ENCODE peak calls at places on chromosomes 5 and 9, in eight cellular contexts. E is HCT116, M is stomach, C is uterus, B is GM12891, Q is lower leg skin, A is IMR-90, X is A549. L is an unnamed sample.

GRCh38 chr5:180128671-180129261 is 57.2 kb upstream of the RNF130 start:
- DNase-seq in E (no peak), M (peak), C (no peak), B (no peak), Q (peak), A (no peak), X (no peak), L (no peak)

GRCh38 chr5:72472031-72472430 is 35.2 kb downstream of the ZNF366 start:
- DNase-seq in E (no peak), M (no peak), C (no peak), B (no peak), Q (no peak), A (no peak), X (no peak), L (no peak)

GRCh38 chr5:64612349-64612961 is 77.8 kb upstream of the SHISAL2B start:
- DNase-seq in E (peak), M (peak), C (peak), B (no peak), Q (no peak), A (peak), X (peak), L (peak)

GRCh38 chr5:168308976-168309598 is 17.6 kb downstream of the WWC1 start:
- DNase-seq in E (no peak), M (no peak), C (no peak), B (no peak), Q (no peak), A (no peak), X (no peak), L (no peak)

GRCh38 chr5:32613050-32613672 is 27.8 kb downstream of the SUB1 start:
- DNase-seq in E (peak), M (peak), C (peak), B (peak), Q (peak), A (peak), X (peak), L (peak)

GRCh38 chr5:38188591-38188990 is 69.8 kb upstream of the EGFLAM start:
- DNase-seq in E (no peak), M (no peak), C (no peak), B (no peak), Q (no peak), A (no peak), X (no peak), L (no peak)

GRCh38 chr9:3769646-3770045 is 243.8 kb upstream of the RFX3 start:
- DNase-seq in E (no peak), M (no peak), C (no peak), B (no peak), Q (no peak), A (no peak), X (no peak), L (no peak)

GRCh38 chr9:128771094-128771721 is 519 bp downstream of the ZER1 start:
- DNase-seq in E (no peak), M (no peak), C (no peak), B (peak), Q (no peak), A (peak), X (no peak), L (peak)

GRCh38 chr5:27437594-27438200 is 399.3 kb upstream of the CDH9 start:
- DNase-seq in E (no peak), M (no peak), C (no peak), B (no peak), Q (no peak), A (no peak), X (no peak), L (no peak)

GRCh38 chr5:43649256-43649655 is 46.3 kb downstream of the NNT start:
- DNase-seq in E (no peak), M (no peak), C (no peak), B (no peak), Q (no peak), A (peak), X (no peak), L (no peak)

GRCh38 chr9:132670816-132671371 is 630 bp downstream of the GTF3C4 start:
- DNase-seq in E (no peak), M (no peak), C (peak), B (peak), Q (no peak), A (peak), X (peak), L (no peak)

GRCh38 chr5:133120156-133120750 is 68.4 kb downstream of the HSPA4 start:
- DNase-seq in E (no peak), M (no peak), C (no peak), B (no peak), Q (peak), A (no peak), X (no peak), L (no peak)

GRCh38 chr5:136840601-136841000 is 475.3 kb upstream of the TRPC7 start:
- DNase-seq in E (no peak), M (no peak), C (no peak), B (no peak), Q (no peak), A (no peak), X (no peak), L (no peak)

GRCh38 chr5:75050415-75050814 is 1.9 kb downstream of the GCNT4 start:
- DNase-seq in E (no peak), M (no peak), C (no peak), B (no peak), Q (no peak), A (no peak), X (peak), L (no peak)

GRCh38 chr5:10507575-10508024 is 56.3 kb upstream of the ANKRD33B start:
- DNase-seq in E (no peak), M (no peak), C (peak), B (no peak), Q (no peak), A (peak), X (peak), L (no peak)

GRCh38 chr5:3490962-3491477 is 104.6 kb upstream of the IRX1 start:
- DNase-seq in E (no peak), M (no peak), C (no peak), B (no peak), Q (no peak), A (no peak), X (no peak), L (no peak)

GRCh38 chr5:131328536-131329186 is 64.8 kb downstream of the CDC42SE2 start:
- DNase-seq in E (peak), M (no peak), C (no peak), B (no peak), Q (no peak), A (peak), X (peak), L (no peak)

DNA sequence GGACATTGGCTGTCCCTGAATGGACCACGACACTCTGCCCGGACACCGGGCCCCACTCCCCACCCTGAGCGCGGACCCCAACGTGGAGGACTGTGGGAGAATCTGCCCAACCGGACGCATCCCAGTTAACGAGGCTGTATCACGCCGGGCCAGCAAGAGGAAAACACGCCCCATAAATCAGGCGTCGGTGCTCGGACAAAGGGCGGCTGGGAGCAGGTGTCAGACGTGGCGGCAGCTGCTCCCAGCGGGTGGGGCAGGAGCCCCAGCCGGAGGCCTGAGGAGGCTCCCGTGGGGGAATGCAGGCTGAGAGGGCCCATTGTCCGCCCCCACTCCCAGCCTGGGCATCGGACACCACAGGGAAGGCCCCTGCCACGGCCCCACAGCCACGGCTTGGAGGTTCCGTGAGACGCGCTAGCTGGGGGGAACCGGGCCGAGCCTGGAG is 19.2 kb downstream of the NOTCH1 start:
- DNase-seq in E (no peak), M (peak), C (no peak), B (no peak), Q (no peak), A (no peak), X (no peak), L (peak)
- TF ChIP-seq POLR2A in E (no peak), M (no peak), C (no peak), B (no peak), Q (no peak), A (no peak), X (no peak), L (no peak)

DNA sequence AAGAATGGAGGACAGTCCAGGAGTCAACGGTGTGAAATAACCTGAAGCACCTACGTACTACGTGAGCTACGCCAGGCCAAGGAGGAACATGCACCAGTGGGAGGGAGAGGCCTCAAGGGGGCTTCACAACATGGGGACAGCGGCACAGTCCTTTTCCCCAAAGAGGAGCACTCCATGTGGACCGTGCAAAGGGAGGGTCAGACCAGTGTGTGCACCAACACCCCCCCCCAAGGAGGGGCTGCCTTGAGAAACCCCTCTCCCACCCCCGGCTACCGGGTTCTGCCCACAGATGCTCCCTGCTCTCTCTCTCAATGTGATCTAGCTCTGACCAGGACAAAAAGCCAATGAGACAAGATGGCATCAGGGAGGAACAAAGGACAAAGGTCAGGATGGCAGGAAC is 68.6 kb downstream of the PRRT1B start:
- DNase-seq in E (no peak), M (no peak), C (no peak), B (no peak), Q (no peak), A (no peak), X (no peak), L (no peak)
- TF ChIP-seq POLR2A in E (no peak), M (no peak), C (no peak), B (no peak), Q (no peak), A (no peak), X (no peak), L (no peak)

DNA sequence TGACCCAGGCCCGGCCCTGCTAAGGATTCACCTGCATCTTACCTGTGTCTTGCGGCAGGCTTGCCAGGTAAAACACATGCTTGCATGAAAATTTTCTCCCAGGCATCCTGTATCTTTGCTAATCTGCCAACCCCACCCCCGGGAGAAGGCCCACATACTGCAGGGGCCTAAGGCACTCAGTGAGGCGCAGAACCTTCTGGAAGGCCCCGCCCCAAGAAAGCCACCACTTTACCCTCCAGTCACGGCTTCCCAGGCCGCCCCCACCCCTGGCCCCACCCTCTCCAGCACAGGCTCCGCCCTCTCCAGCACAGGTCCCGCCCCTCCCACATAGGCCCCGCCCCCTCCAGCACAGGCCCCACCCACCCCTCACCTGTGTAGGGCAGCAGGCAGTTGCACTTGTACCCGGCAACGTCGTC is 29.8 kb upstream of the SEC16A start:
- DNase-seq in E (no peak), M (no peak), C (no peak), B (peak), Q (no peak), A (no peak), X (no peak), L (no peak)
- TF ChIP-seq POLR2A in E (no peak), M (no peak), C (no peak), B (no peak), Q (no peak), A (no peak), X (no peak), L (no peak)

GRCh38 chr9:89497181-89497963 is 541 bp downstream of the SEMA4D start:
- DNase-seq in E (no peak), M (peak), C (no peak), B (peak), Q (no peak), A (no peak), X (no peak), L (peak)
- TF ChIP-seq POLR2A in E (no peak), M (no peak), C (no peak), B (no peak), Q (no peak), A (no peak), X (no peak), L (no peak)

GRCh38 chr9:114384836-114385411 is 2.9 kb downstream of the AKNA start:
- DNase-seq in E (peak), M (no peak), C (no peak), B (no peak), Q (no peak), A (no peak), X (no peak), L (no peak)

GRCh38 chr9:114386361-114386885 is 1.4 kb downstream of the AKNA start:
- DNase-seq in E (no peak), M (no peak), C (no peak), B (no peak), Q (no peak), A (no peak), X (no peak), L (no peak)

GRCh38 chr9:114386886-114387677 is 700 bp downstream of the AKNA start:
- DNase-seq in E (no peak), M (peak), C (peak), B (no peak), Q (no peak), A (peak), X (no peak), L (no peak)

GRCh38 chr9:114383866-114384231 is 3.9 kb downstream of the AKNA start:
- DNase-seq in E (no peak), M (no peak), C (no peak), B (no peak), Q (no peak), A (no peak), X (no peak), L (no peak)

GRCh38 chr9:114385412-114386181 is 2.2 kb downstream of the AKNA start:
- DNase-seq in E (peak), M (peak), C (peak), B (no peak), Q (peak), A (peak), X (peak), L (peak)
- TF ChIP-seq POLR2A in E (no peak), M (peak), C (peak), B (peak), Q (no peak), A (no peak), X (no peak), L (no peak)

DNA sequence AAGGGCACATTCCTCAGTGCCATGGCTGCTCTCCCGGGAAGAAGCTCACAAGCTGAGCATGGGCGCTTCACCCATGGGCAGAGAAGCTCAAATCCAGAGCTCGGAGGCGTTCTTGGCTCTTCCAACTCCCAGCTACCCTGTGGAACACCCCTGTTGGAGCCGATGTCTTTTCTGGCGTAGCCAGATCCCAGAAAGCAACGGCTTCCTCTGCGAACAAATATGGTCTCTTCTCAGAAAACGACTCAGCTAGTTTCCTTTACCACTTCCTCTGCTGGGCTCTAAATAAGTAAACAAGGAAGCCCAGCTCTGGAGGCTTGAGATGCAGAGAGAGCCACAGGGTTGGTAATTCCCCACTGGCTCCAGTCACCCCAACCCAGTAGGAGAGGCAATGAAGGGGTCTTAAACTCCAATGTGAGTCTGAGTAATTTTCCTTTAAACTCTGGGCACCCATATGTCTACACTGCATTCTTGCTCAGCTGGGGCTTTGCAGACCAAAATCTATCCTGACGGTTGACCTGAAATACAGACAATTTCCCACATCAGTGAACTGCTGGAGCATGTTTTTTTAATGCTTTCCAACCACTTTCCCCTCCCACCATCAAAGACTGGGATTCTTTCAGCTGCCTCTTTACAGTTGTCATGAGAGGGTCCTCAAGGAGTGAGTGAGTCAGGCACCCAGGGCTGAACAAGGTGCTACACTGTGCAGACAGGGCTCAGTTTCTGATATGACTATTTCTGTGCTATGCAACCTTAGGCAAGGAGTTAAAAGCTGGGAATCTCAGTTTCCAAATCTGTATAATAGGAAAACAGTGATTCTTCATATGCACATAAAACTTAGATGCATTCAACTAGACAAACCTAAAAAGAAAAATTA is at the start of gene LCP2:
- DNase-seq in E (no peak), M (no peak), C (no peak), B (no peak), Q (peak), A (no peak), X (no peak), L (no peak)
- TF ChIP-seq POLR2A in E (no peak), M (no peak), C (no peak), B (peak), Q (no peak), A (no peak), X (no peak), L (peak)

L was measured in body of pancreas.